ENCODE peak calls at places on chromosomes 13 and 19, in four cellular contexts. One of them, this sample, is unnamed.

GRCh38 chr13:110756268-110756667 is 42.8 kb downstream of the ING1 start:
- DNase-seq in endodermal cell: no peak
- DNase-seq in fibroblast of mammary gland: peak
- DNase-seq in dorsolateral prefrontal cortex: no peak
- DNase-seq in this sample: no peak

GRCh38 chr19:50629801-50630200 is 9.9 kb downstream of the SYT3 start:
- DNase-seq in endodermal cell: no peak
- DNase-seq in fibroblast of mammary gland: no peak
- DNase-seq in dorsolateral prefrontal cortex: no peak
- DNase-seq in this sample: no peak

GRCh38 chr13:90336507-90336906 is 1011.0 kb upstream of the MIR17HG start:
- DNase-seq in endodermal cell: no peak
- DNase-seq in fibroblast of mammary gland: no peak
- DNase-seq in dorsolateral prefrontal cortex: no peak
- DNase-seq in this sample: no peak

GRCh38 chr19:53942001-53942786 is 20.5 kb upstream of the CACNG8 start:
- DNase-seq in endodermal cell: peak
- DNase-seq in fibroblast of mammary gland: peak
- DNase-seq in dorsolateral prefrontal cortex: no peak
- DNase-seq in this sample: no peak

GRCh38 chr13:108304170-108305068 is 34.9 kb downstream of the TNFSF13B start:
- DNase-seq in endodermal cell: no peak
- DNase-seq in fibroblast of mammary gland: no peak
- DNase-seq in dorsolateral prefrontal cortex: no peak
- DNase-seq in this sample: no peak

GRCh38 chr13:20399515-20399914 is 126.1 kb downstream of the CRYL1 start:
- DNase-seq in endodermal cell: peak
- DNase-seq in fibroblast of mammary gland: no peak
- DNase-seq in dorsolateral prefrontal cortex: no peak
- DNase-seq in this sample: peak

GRCh38 chr13:109698779-109699178 is 87.6 kb downstream of the IRS2 start:
- DNase-seq in endodermal cell: no peak
- DNase-seq in fibroblast of mammary gland: peak
- DNase-seq in dorsolateral prefrontal cortex: no peak
- DNase-seq in this sample: no peak

GRCh38 chr19:17035842-17036424 is 9.3 kb upstream of the CPAMD8 start:
- DNase-seq in endodermal cell: no peak
- DNase-seq in fibroblast of mammary gland: peak
- DNase-seq in dorsolateral prefrontal cortex: no peak
- DNase-seq in this sample: no peak

GRCh38 chr19:37114001-37114400 is 35.8 kb downstream of the ZNF420 start:
- DNase-seq in endodermal cell: no peak
- DNase-seq in fibroblast of mammary gland: no peak
- DNase-seq in dorsolateral prefrontal cortex: no peak
- DNase-seq in this sample: no peak

GRCh38 chr19:55538132-55538531 is 1.2 kb upstream of the SBK2 start:
- DNase-seq in endodermal cell: no peak
- DNase-seq in fibroblast of mammary gland: no peak
- DNase-seq in dorsolateral prefrontal cortex: no peak
- DNase-seq in this sample: no peak

GRCh38 chr13:113749507-113749906 is 9.5 kb upstream of the TMEM255B start:
- DNase-seq in endodermal cell: no peak
- DNase-seq in fibroblast of mammary gland: no peak
- DNase-seq in dorsolateral prefrontal cortex: no peak
- DNase-seq in this sample: no peak

GRCh38 chr13:100525453-100526298 is 62.9 kb downstream of the GGACT start:
- DNase-seq in endodermal cell: peak
- DNase-seq in fibroblast of mammary gland: no peak
- DNase-seq in dorsolateral prefrontal cortex: no peak
- DNase-seq in this sample: no peak

GRCh38 chr13:90049989-90050671 is 1297.4 kb upstream of the MIR17HG start:
- DNase-seq in endodermal cell: no peak
- DNase-seq in fibroblast of mammary gland: no peak
- DNase-seq in dorsolateral prefrontal cortex: no peak
- DNase-seq in this sample: no peak

GRCh38 chr19:13537454-13537853 is 31.2 kb upstream of the CACNA1A start:
- DNase-seq in endodermal cell: peak
- DNase-seq in fibroblast of mammary gland: no peak
- DNase-seq in dorsolateral prefrontal cortex: no peak
- DNase-seq in this sample: no peak

GRCh38 chr13:109396266-109396665 is 390.1 kb downstream of the IRS2 start:
- DNase-seq in endodermal cell: no peak
- DNase-seq in fibroblast of mammary gland: no peak
- DNase-seq in dorsolateral prefrontal cortex: no peak
- DNase-seq in this sample: no peak

GRCh38 chr19:410243-410781 is 1.4 kb upstream of the C2CD4C start:
- DNase-seq in endodermal cell: no peak
- DNase-seq in fibroblast of mammary gland: no peak
- DNase-seq in dorsolateral prefrontal cortex: peak
- DNase-seq in this sample: no peak

GRCh38 chr13:63285426-63285825 is 1869.8 kb upstream of the PCDH20 start:
- DNase-seq in endodermal cell: no peak
- DNase-seq in fibroblast of mammary gland: no peak
- DNase-seq in dorsolateral prefrontal cortex: no peak
- DNase-seq in this sample: no peak

GRCh38 chr13:40193290-40194203 is 472.9 kb downstream of the FOXO1 start:
- DNase-seq in endodermal cell: no peak
- DNase-seq in fibroblast of mammary gland: peak
- DNase-seq in dorsolateral prefrontal cortex: peak
- DNase-seq in this sample: peak

GRCh38 chr13:41199526-41199925 is 5.2 kb upstream of the KBTBD7 start:
- DNase-seq in endodermal cell: no peak
- DNase-seq in fibroblast of mammary gland: no peak
- DNase-seq in dorsolateral prefrontal cortex: no peak
- DNase-seq in this sample: no peak

GRCh38 chr13:46667687-46668281 is 114.8 kb downstream of the LRCH1 start:
- DNase-seq in endodermal cell: no peak
- DNase-seq in fibroblast of mammary gland: peak
- DNase-seq in dorsolateral prefrontal cortex: no peak
- DNase-seq in this sample: no peak

GRCh38 chr19:48992571-48993174 is 436 bp downstream of the GYS1 start:
- DNase-seq in endodermal cell: no peak
- DNase-seq in fibroblast of mammary gland: no peak
- DNase-seq in dorsolateral prefrontal cortex: no peak
- DNase-seq in this sample: no peak

GRCh38 chr13:19782049-19782726 is 557 bp downstream of the PSPC1 start:
- DNase-seq in endodermal cell: peak
- DNase-seq in fibroblast of mammary gland: peak
- DNase-seq in dorsolateral prefrontal cortex: peak
- DNase-seq in this sample: peak

GRCh38 chr13:106865706-106866288 is 297.9 kb upstream of the ARGLU1 start:
- DNase-seq in endodermal cell: no peak
- DNase-seq in fibroblast of mammary gland: no peak
- DNase-seq in dorsolateral prefrontal cortex: no peak
- DNase-seq in this sample: no peak

GRCh38 chr19:45824041-45824471 is 8.9 kb upstream of the RSPH6A start:
- DNase-seq in endodermal cell: peak
- DNase-seq in fibroblast of mammary gland: peak
- DNase-seq in dorsolateral prefrontal cortex: peak
- DNase-seq in this sample: no peak

GRCh38 chr19:29245221-29245620 is 32.3 kb upstream of the UQCRFS1 start:
- DNase-seq in endodermal cell: no peak
- DNase-seq in fibroblast of mammary gland: no peak
- DNase-seq in dorsolateral prefrontal cortex: no peak
- DNase-seq in this sample: no peak

GRCh38 chr19:37954421-37954874 is 47.4 kb downstream of the SIPA1L3 start:
- DNase-seq in endodermal cell: no peak
- DNase-seq in fibroblast of mammary gland: no peak
- DNase-seq in dorsolateral prefrontal cortex: no peak
- DNase-seq in this sample: no peak

GRCh38 chr13:104140557-104140956 is 1074.3 kb upstream of the SLC10A2 start:
- DNase-seq in endodermal cell: no peak
- DNase-seq in fibroblast of mammary gland: no peak
- DNase-seq in dorsolateral prefrontal cortex: no peak
- DNase-seq in this sample: no peak

GRCh38 chr13:110340812-110341444 is 33.8 kb downstream of the COL4A2 start:
- DNase-seq in endodermal cell: peak
- DNase-seq in fibroblast of mammary gland: peak
- DNase-seq in dorsolateral prefrontal cortex: no peak
- DNase-seq in this sample: no peak

GRCh38 chr19:48558018-48558684 is 6.2 kb downstream of the SULT2B1 start:
- DNase-seq in endodermal cell: peak
- DNase-seq in fibroblast of mammary gland: peak
- DNase-seq in dorsolateral prefrontal cortex: no peak
- DNase-seq in this sample: no peak

GRCh38 chr13:65768545-65768944 is 1461.6 kb downstream of the PCDH9 start:
- DNase-seq in endodermal cell: peak
- DNase-seq in fibroblast of mammary gland: no peak
- DNase-seq in dorsolateral prefrontal cortex: no peak
- DNase-seq in this sample: no peak

GRCh38 chr13:97712770-97713169 is 240.7 kb upstream of the IPO5 start:
- DNase-seq in endodermal cell: no peak
- DNase-seq in fibroblast of mammary gland: no peak
- DNase-seq in dorsolateral prefrontal cortex: no peak
- DNase-seq in this sample: no peak

GRCh38 chr13:58907347-58907746 is 1256.4 kb downstream of the DIAPH3 start:
- DNase-seq in endodermal cell: no peak
- DNase-seq in fibroblast of mammary gland: no peak
- DNase-seq in dorsolateral prefrontal cortex: no peak
- DNase-seq in this sample: no peak

GRCh38 chr13:26653310-26653709 is 95.8 kb downstream of the WASF3 start:
- DNase-seq in endodermal cell: no peak
- DNase-seq in fibroblast of mammary gland: peak
- DNase-seq in dorsolateral prefrontal cortex: no peak
- DNase-seq in this sample: no peak

DNA sequence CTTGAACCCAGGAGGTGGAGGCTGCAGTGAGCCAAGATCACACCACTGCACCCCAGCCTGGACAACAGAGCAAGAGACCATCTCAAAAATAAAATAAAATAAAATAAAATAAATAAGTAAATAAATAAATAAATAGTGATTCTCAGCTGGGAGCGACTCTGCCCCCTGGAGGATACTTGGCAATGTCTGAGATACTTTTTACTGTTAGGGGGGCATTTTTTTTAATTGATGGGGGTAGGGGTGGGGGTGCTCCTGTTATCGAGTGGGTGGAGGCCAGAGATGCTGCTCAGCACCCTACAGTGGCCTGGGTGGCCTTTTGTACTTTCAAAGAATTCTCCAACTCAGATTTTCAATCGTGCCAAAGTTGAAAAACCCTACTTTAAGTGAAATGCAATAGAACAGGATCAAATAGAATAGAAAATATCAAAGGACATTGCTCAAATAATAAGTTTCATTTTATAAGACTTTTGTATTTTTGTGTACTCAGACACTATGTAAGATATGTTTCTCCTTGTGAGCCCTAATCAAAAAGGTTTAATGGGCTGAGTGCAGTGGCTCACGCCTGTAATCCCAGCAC is 7.1 kb upstream of the CLPP start:
- DNase-seq in endodermal cell: no peak
- DNase-seq in fibroblast of mammary gland: peak
- DNase-seq in dorsolateral prefrontal cortex: no peak
- DNase-seq in this sample: no peak
- TF ChIP-seq CTCF in endodermal cell: peak
- TF ChIP-seq CTCF in fibroblast of mammary gland: peak
- TF ChIP-seq CTCF in dorsolateral prefrontal cortex: peak
- TF ChIP-seq CTCF in this sample: peak

DNA sequence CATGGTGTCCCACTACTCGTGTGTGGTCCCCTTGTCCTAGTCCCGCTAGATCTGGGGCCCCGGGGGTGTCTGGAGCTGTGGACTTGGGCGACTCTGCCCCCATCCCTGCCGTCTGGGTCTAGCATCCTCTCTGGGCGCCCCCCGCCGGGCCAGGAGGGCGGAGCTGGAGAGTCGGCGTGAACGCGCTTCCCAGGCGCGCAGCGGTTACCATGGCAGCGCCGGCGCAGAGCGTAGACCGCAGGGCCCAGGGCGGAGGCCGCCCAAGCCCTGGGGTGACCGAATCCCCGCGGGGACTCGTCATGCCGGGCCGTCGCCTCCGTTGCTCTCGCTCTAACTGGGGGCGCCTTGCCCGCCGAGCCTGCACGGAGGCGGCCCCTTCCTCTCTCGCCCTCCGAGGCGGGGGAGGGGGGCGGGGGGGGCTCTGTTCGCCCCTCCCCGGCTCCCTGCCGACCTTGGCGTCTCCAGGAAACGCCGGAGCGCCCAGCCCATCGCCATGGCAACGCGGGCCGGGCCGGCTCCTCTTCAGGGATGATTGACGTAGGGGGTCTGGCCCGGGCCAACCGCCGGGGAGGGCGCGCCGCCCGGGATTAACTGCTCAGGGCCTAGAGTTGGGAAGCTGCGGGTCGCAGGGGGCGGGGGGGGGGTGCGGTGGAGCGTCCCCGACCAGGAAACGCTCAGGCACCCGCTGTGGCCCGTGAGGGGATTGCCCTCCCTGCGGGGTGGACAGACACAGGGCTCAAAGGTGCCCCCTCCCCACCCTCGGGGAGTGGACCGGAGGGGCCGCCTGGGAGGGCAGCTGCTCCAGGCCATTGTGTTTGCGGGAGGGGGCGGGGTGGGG is 8.9 kb downstream of the ISYNA1 start:
- DNase-seq in endodermal cell: peak
- DNase-seq in fibroblast of mammary gland: peak
- DNase-seq in dorsolateral prefrontal cortex: peak
- DNase-seq in this sample: peak
- TF ChIP-seq CTCF in endodermal cell: no peak
- TF ChIP-seq CTCF in fibroblast of mammary gland: no peak
- TF ChIP-seq CTCF in dorsolateral prefrontal cortex: peak
- TF ChIP-seq CTCF in this sample: no peak

DNA sequence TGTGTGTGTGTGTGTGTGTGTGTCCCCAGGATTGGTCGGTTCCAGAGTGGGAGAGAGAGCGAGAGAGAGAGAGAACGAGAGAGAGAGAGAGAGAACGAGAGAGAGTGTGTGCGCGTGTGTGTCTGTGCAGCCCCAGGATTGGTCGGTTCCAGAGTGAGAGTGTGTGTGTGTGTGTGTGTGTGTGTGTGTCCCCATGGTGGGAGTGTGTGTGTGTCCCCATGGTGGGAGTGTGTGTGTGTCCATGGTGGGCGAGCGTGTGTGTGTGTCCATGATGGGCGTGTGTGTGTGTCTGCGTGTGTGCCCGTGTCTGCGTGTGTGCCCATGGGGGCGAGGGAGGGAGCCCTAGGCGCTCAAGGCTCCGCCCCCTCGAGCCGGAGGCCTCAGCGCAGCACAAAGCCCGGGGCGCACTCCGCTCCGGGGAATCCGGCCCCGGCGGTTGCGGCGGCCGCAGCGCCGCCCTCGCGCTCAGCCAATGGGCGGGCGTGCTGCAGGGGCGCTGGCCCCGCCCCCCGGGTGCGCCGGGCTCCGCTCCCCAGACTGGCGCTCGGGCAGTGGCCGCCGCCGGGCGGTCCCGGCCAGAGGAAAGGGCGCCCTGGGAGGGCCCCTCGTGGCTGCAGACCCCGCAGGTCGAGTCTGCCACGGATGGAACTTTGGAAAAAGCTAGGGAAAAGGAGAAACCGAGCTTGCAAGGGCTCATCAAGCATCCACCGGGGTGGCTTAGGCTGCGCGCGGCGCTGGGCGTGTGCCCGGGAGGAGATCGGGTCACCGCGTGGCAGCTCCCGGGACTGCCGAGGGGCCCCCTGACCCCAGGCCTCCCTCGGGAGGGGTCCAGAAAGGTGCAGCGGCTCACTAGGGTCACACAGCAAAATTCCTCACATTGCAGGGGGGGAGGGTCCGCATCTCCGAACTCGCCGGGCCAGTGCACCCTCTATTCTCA is 96.2 kb downstream of the INSR start:
- DNase-seq in endodermal cell: peak
- DNase-seq in fibroblast of mammary gland: peak
- DNase-seq in dorsolateral prefrontal cortex: peak
- DNase-seq in this sample: peak
- TF ChIP-seq CTCF in endodermal cell: peak
- TF ChIP-seq CTCF in fibroblast of mammary gland: no peak
- TF ChIP-seq CTCF in dorsolateral prefrontal cortex: peak
- TF ChIP-seq CTCF in this sample: no peak

GRCh38 chr13:22861958-22862466 is 318.8 kb upstream of the SGCG start:
- DNase-seq in endodermal cell: no peak
- DNase-seq in fibroblast of mammary gland: no peak
- DNase-seq in dorsolateral prefrontal cortex: no peak
- DNase-seq in this sample: no peak
- TF ChIP-seq CTCF in endodermal cell: no peak
- TF ChIP-seq CTCF in fibroblast of mammary gland: no peak
- TF ChIP-seq CTCF in dorsolateral prefrontal cortex: no peak
- TF ChIP-seq CTCF in this sample: no peak

This sample was measured in osteocyte.